ENCODE peak calls at places on chromosomes 3 and 15, in five cellular contexts. D is heart right ventricle, Q is activated B cell treated with CpG ODN at 0.5 μM for 24 hours, H is IMR-90, B is endothelial cell. V is an unnamed sample.

GRCh38 chr3:115279939-115280338 is 132.9 kb upstream of the ZBTB20 start:
- DNase-seq in H (peak), B (no peak), Q (no peak), D (no peak), V (no peak)

GRCh38 chr3:81726132-81726531 is 35.3 kb downstream of the GBE1 start:
- DNase-seq in H (peak), B (no peak), Q (no peak), D (no peak), V (no peak)

GRCh38 chr15:89993344-89993743 is 7.8 kb upstream of the ZNF710 start:
- DNase-seq in H (no peak), D (no peak), B (no peak), Q (no peak), V (no peak)

GRCh38 chr15:70410371-70410975 is 312.8 kb upstream of the TLE3 start:
- DNase-seq in Q (no peak), D (no peak), B (no peak), H (no peak), V (peak)

GRCh38 chr15:76217029-76217866 is 94.0 kb downstream of the ETFA start:
- DNase-seq in H (peak), D (no peak), B (no peak), Q (no peak), V (peak)

GRCh38 chr3:55636300-55637195 is 149.4 kb upstream of the WNT5A start:
- DNase-seq in B (no peak), D (no peak), Q (no peak), H (no peak), V (no peak)

GRCh38 chr3:101128786-101129185 is 135.6 kb upstream of the ABI3BP start:
- DNase-seq in H (no peak), B (no peak), D (peak), Q (no peak), V (peak)

GRCh38 chr3:50617096-50617791 is at the start of gene MAPKAPK3:
- DNase-seq in Q (peak), B (no peak), H (no peak), D (peak), V (no peak)

GRCh38 chr3:152263711-152264110 is 5.0 kb upstream of the MBNL1 start:
- DNase-seq in B (no peak), H (no peak), Q (no peak), D (no peak), V (no peak)

GRCh38 chr3:48926425-48927392 is 8.1 kb downstream of the ARIH2 start:
- DNase-seq in H (no peak), Q (no peak), D (no peak), B (no peak), V (peak)

GRCh38 chr15:32790352-32790999 is 72.7 kb downstream of the GREM1 start:
- DNase-seq in Q (no peak), B (no peak), H (peak), D (no peak), V (no peak)

GRCh38 chr3:149417174-149417573 is 39.7 kb upstream of the TM4SF1 start:
- DNase-seq in Q (no peak), D (no peak), B (no peak), H (no peak), V (no peak)

GRCh38 chr3:117562000-117562399 is 852.4 kb downstream of the TUSC7 start:
- DNase-seq in H (no peak), D (no peak), Q (no peak), B (no peak), V (no peak)

GRCh38 chr3:100756441-100756840 is 47.1 kb downstream of the TFG start:
- DNase-seq in B (no peak), Q (no peak), D (no peak), H (no peak), V (no peak)

GRCh38 chr3:159765025-159765859 is 223.4 kb upstream of the IL12A start:
- DNase-seq in H (peak), Q (no peak), B (peak), D (peak), V (peak)

GRCh38 chr3:142239421-142239820 is 14.0 kb upstream of the GK5 start:
- DNase-seq in Q (no peak), H (no peak), D (no peak), B (no peak), V (no peak)

DNA sequence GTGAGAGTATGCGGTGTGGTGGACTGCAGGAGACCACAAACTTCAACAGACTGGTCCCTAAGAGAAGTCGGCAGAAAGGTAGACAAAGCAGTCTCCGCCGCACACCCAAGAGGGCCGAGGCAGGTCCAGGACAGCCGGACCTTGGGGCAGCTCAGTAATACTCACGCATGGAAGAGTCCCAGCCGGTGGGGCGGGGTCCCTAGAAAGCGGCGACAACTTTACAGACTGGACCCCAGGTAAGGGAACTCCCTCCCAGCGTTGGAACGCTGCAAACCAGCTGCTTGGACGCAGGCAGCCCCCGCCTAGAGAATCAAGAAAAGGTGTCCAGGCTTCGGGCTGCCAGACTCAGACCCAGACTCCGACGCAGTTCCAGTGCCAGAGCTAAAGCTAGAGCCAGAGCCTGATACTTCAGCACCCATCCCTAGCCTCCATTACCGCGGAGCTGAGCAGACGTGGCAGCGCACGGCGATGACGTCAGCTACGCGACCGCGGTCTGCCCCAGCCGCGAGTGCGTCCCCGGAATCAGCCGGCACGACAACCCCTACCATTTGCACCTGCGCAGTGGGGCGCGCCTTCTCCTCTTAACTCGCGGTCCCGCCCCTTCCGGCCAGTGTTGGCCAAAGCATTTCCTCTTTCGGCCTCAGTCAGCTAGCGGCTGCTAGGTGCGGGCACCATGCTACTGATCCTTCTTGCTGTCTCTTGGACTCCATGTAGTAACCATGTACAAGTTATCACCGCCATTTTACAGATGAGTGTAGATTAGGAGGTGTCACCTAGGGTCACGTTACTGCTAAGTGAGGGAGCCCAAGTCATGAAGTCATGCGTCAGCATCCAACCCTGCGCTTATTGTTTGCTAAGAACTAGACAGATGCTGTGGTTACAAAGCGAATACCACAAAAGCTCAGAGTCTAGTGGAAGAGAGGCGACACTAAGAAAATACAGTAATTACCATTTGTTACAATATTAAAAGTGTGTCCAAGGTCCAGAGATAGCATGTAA is at the start of gene TMEM39A:
- DNase-seq in Q (peak), D (peak), H (peak), B (peak), V (peak)
- TF ChIP-seq CTCF in Q (no peak), D (no peak), H (peak), B (no peak), V (no peak)

GRCh38 chr3:127556565-127556964 is 34.0 kb downstream of the TPRA1 start:
- DNase-seq in Q (no peak), D (no peak), B (no peak), H (no peak), V (no peak)
- TF ChIP-seq CTCF in Q (no peak), D (no peak), B (peak), H (no peak), V (no peak)

DNA sequence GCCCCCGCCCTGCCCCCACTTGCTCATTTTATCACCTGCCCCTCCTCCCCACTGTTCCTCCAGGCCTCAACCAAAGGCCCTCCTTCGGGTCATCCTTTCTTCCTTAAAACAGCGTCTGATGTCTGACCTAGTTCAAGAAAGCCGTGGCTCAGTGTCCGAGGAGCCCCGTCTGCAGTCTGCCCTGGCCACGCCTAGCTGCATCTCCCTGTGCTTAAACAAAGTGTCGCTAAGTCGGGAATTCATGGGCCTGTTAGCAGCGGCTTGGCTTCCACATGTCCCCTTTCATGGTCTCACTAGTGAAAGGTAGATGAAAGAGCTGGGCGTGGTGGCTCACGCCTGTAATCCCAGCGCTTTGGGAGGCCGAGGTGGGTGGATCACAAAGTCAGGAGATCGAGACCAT is 41.2 kb downstream of the TM2D3 start:
- DNase-seq in D (no peak), H (no peak), Q (no peak), B (no peak), V (no peak)
- TF ChIP-seq CTCF in D (no peak), H (no peak), Q (no peak), B (no peak), V (no peak)

GRCh38 chr3:129166579-129167332 is 5.9 kb upstream of the ISY1 start:
- DNase-seq in H (no peak), D (no peak), B (no peak), Q (no peak), V (no peak)

GRCh38 chr3:129160891-129161859 is at the start of gene ISY1:
- DNase-seq in B (peak), Q (peak), D (peak), H (peak), V (peak)

GRCh38 chr3:129164500-129164899 is 3.6 kb upstream of the ISY1 start:
- DNase-seq in D (no peak), H (no peak), B (no peak), Q (no peak), V (no peak)

GRCh38 chr3:129161860-129162271 is 1.0 kb upstream of the ISY1 start:
- DNase-seq in D (no peak), B (peak), H (peak), Q (peak), V (peak)

DNA sequence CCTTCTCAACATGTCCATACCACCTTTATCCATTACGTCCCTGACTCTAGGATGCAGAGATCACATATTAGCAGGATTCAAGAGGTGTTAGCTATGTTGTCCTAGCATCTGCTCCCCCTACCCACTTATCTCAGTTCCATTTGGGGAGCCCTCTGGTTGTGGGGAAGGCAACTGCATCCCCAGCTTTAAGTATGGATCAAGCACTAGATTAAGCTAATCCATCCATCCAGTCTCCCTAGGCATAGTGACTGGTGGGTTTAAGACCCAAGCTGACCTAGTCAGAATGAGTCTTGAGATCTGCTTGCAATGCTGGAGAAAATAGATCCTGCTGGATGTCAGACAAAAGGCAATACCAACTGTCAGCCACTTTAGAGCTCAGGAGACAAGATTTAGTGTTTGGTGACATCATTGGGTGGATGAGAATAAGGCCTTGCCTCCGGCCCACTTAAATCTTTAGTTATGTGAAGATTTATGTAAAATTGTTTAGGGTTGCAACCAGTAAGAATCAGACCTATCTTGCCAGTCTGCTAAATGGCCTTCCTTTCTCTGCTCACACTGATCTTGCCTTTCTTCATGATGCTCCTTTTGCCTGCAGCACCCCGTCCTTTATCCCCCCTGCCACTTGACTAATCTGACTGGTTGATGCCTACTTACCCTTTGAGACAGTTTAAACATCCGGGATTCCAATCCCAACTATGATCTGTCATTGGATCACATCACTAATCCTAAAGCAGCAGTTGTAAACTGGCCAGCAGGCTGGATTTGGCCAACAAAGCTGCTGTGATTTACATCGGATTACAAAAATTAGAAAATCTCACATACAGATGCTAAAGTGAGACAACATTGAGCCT is 2.1 kb upstream of the ISY1 start:
- DNase-seq in Q (no peak), D (no peak), H (no peak), B (no peak), V (no peak)
- TF ChIP-seq CTCF in Q (no peak), D (no peak), H (peak), B (no peak), V (peak)

DNA sequence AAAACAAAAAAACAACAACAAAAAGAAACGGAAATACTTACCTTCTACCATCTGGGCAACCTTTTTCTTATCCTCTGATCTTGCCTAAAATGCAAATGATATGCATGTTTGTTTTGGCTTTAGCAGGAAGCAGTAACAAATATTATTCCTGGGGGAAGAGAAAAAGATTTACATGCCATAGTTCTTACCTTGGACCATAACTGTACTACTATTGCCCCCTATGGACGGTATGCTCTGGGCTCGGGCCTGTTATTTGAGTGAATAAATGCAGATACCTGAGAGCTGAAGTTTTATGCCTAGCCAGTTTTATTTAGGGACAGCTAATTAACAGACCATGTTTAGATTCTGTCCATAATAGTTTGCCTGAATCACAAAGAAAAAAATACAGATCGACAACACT is 12.6 kb upstream of the STARD5 start:
- DNase-seq in B (no peak), D (no peak), H (peak), Q (no peak), V (peak)
- TF ChIP-seq CTCF in B (no peak), D (no peak), H (peak), Q (no peak), V (peak)

V was measured in bronchial epithelial cell.